ENCODE peak calls at places on chromosome 14, in six cellular contexts. One of them, this sample, is unnamed.

GRCh38 chr14:22474730-22475351 is 114.2 kb downstream of the DAD1 start:
- DNase-seq in GM19239: no peak
- DNase-seq in NCI-H2081: no peak
- DNase-seq in epithelial cell of prostate: no peak
- DNase-seq in stimulated activated CD8-positive, alpha-beta memory T cell treated with anti-CD3 and anti-CD28 coated beads, Interleukin-4, amount 100 ng/mL, for 1 hour: no peak
- DNase-seq in H54: no peak
- DNase-seq in this sample: no peak

GRCh38 chr14:34711169-34711568 is 3.2 kb downstream of the CFL2 start:
- DNase-seq in NCI-H2081: peak
- DNase-seq in GM19239: peak
- DNase-seq in H54: no peak
- DNase-seq in epithelial cell of prostate: no peak
- DNase-seq in stimulated activated CD8-positive, alpha-beta memory T cell treated with anti-CD3 and anti-CD28 coated beads, Interleukin-4, amount 100 ng/mL, for 1 hour: no peak
- DNase-seq in this sample: no peak

GRCh38 chr14:37585101-37585479 is 10.0 kb downstream of the FOXA1 start:
- DNase-seq in NCI-H2081: peak
- DNase-seq in H54: no peak
- DNase-seq in GM19239: no peak
- DNase-seq in epithelial cell of prostate: no peak
- DNase-seq in stimulated activated CD8-positive, alpha-beta memory T cell treated with anti-CD3 and anti-CD28 coated beads, Interleukin-4, amount 100 ng/mL, for 1 hour: no peak
- DNase-seq in this sample: no peak

GRCh38 chr14:23537351-23538048 is 14.1 kb downstream of the ZFHX2 start:
- DNase-seq in H54: peak
- DNase-seq in stimulated activated CD8-positive, alpha-beta memory T cell treated with anti-CD3 and anti-CD28 coated beads, Interleukin-4, amount 100 ng/mL, for 1 hour: no peak
- DNase-seq in NCI-H2081: no peak
- DNase-seq in epithelial cell of prostate: no peak
- DNase-seq in GM19239: no peak
- DNase-seq in this sample: no peak

GRCh38 chr14:103072595-103073366 is 11.2 kb upstream of the LBHD2 start:
- DNase-seq in stimulated activated CD8-positive, alpha-beta memory T cell treated with anti-CD3 and anti-CD28 coated beads, Interleukin-4, amount 100 ng/mL, for 1 hour: no peak
- DNase-seq in epithelial cell of prostate: no peak
- DNase-seq in H54: no peak
- DNase-seq in GM19239: no peak
- DNase-seq in NCI-H2081: no peak
- DNase-seq in this sample: peak

GRCh38 chr14:36521598-36522345 is 1.7 kb upstream of the NKX2-1 start:
- DNase-seq in H54: no peak
- DNase-seq in NCI-H2081: no peak
- DNase-seq in GM19239: peak
- DNase-seq in stimulated activated CD8-positive, alpha-beta memory T cell treated with anti-CD3 and anti-CD28 coated beads, Interleukin-4, amount 100 ng/mL, for 1 hour: no peak
- DNase-seq in epithelial cell of prostate: no peak
- DNase-seq in this sample: no peak

GRCh38 chr14:93019970-93020369 is 95.8 kb downstream of the ITPK1 start:
- DNase-seq in epithelial cell of prostate: no peak
- DNase-seq in GM19239: no peak
- DNase-seq in stimulated activated CD8-positive, alpha-beta memory T cell treated with anti-CD3 and anti-CD28 coated beads, Interleukin-4, amount 100 ng/mL, for 1 hour: no peak
- DNase-seq in H54: no peak
- DNase-seq in NCI-H2081: no peak
- DNase-seq in this sample: no peak

GRCh38 chr14:24233538-24233866 is 773 bp downstream of the GMPR2 start:
- DNase-seq in epithelial cell of prostate: no peak
- DNase-seq in GM19239: no peak
- DNase-seq in H54: no peak
- DNase-seq in stimulated activated CD8-positive, alpha-beta memory T cell treated with anti-CD3 and anti-CD28 coated beads, Interleukin-4, amount 100 ng/mL, for 1 hour: no peak
- DNase-seq in NCI-H2081: no peak
- DNase-seq in this sample: no peak

GRCh38 chr14:67583711-67584644 is 16.1 kb downstream of the PIGH start:
- DNase-seq in GM19239: peak
- DNase-seq in NCI-H2081: peak
- DNase-seq in stimulated activated CD8-positive, alpha-beta memory T cell treated with anti-CD3 and anti-CD28 coated beads, Interleukin-4, amount 100 ng/mL, for 1 hour: no peak
- DNase-seq in H54: peak
- DNase-seq in epithelial cell of prostate: no peak
- DNase-seq in this sample: peak

GRCh38 chr14:81927069-81927468 is 393.4 kb upstream of the SEL1L start:
- DNase-seq in NCI-H2081: no peak
- DNase-seq in epithelial cell of prostate: no peak
- DNase-seq in stimulated activated CD8-positive, alpha-beta memory T cell treated with anti-CD3 and anti-CD28 coated beads, Interleukin-4, amount 100 ng/mL, for 1 hour: no peak
- DNase-seq in GM19239: no peak
- DNase-seq in H54: no peak
- DNase-seq in this sample: no peak

GRCh38 chr14:92122351-92122677 is 545 bp downstream of the CPSF2 start:
- DNase-seq in H54: peak
- DNase-seq in GM19239: no peak
- DNase-seq in stimulated activated CD8-positive, alpha-beta memory T cell treated with anti-CD3 and anti-CD28 coated beads, Interleukin-4, amount 100 ng/mL, for 1 hour: no peak
- DNase-seq in NCI-H2081: peak
- DNase-seq in epithelial cell of prostate: no peak
- DNase-seq in this sample: no peak

GRCh38 chr14:23573384-23573783 is 5.2 kb downstream of the JPH4 start:
- DNase-seq in stimulated activated CD8-positive, alpha-beta memory T cell treated with anti-CD3 and anti-CD28 coated beads, Interleukin-4, amount 100 ng/mL, for 1 hour: no peak
- DNase-seq in H54: no peak
- DNase-seq in epithelial cell of prostate: no peak
- DNase-seq in NCI-H2081: no peak
- DNase-seq in GM19239: no peak
- DNase-seq in this sample: no peak

GRCh38 chr14:69289811-69290520 is 30.0 kb downstream of the GALNT16 start:
- DNase-seq in stimulated activated CD8-positive, alpha-beta memory T cell treated with anti-CD3 and anti-CD28 coated beads, Interleukin-4, amount 100 ng/mL, for 1 hour: no peak
- DNase-seq in GM19239: no peak
- DNase-seq in NCI-H2081: no peak
- DNase-seq in epithelial cell of prostate: no peak
- DNase-seq in H54: no peak
- DNase-seq in this sample: no peak

GRCh38 chr14:24279301-24280186 is 8.1 kb upstream of the RABGGTA start:
- DNase-seq in H54: no peak
- DNase-seq in epithelial cell of prostate: peak
- DNase-seq in NCI-H2081: peak
- DNase-seq in stimulated activated CD8-positive, alpha-beta memory T cell treated with anti-CD3 and anti-CD28 coated beads, Interleukin-4, amount 100 ng/mL, for 1 hour: no peak
- DNase-seq in GM19239: peak
- DNase-seq in this sample: no peak

This sample was measured in mucosa of gallbladder.